ENCODE peak calls at places on chromosomes 7 and 10, in four cellular contexts. X is psoas muscle, G is OCI-LY7, A is PC-3. C is an unnamed sample.
A peak's percentile ranks its signal among the peaks of the same experiment; 100 is the strongest.

GRCh38 chr10:107901076-107901475 is 736.6 kb upstream of the SORCS1 start:
- DNase-seq in X (no peak), G (no peak), A (no peak), C (no peak)

GRCh38 chr10:103715430-103715829 is 139.9 kb downstream of the SH3PXD2A start:
- DNase-seq in X (no peak), G (no peak), A (peak; percentile 71), C (no peak)

GRCh38 chr7:9083837-9084236 is 650.4 kb downstream of the NXPH1 start:
- DNase-seq in X (no peak), G (no peak), A (peak; percentile 48), C (no peak)

GRCh38 chr10:97261188-97261587 is 31.2 kb downstream of the ARHGAP19 start:
- DNase-seq in X (no peak), G (no peak), A (no peak), C (no peak)

GRCh38 chr7:47688311-47689100 is 106.6 kb upstream of the TNS3 start:
- DNase-seq in X (no peak), G (no peak), A (no peak), C (no peak)

GRCh38 chr7:19939746-19940145 is 166.3 kb upstream of the TMEM196 start:
- DNase-seq in X (no peak), G (no peak), A (peak; percentile 70), C (no peak)

GRCh38 chr7:155258233-155258575 is 39.5 kb upstream of the INSIG1 start:
- DNase-seq in X (peak; percentile 65), G (no peak), A (peak; percentile 68), C (peak; percentile 75)

GRCh38 chr10:58477122-58477521 is 35.5 kb upstream of the BICC1 start:
- DNase-seq in X (peak; percentile 15), G (no peak), A (no peak), C (peak; percentile 70)

GRCh38 chr7:41763626-41764025 is 60.7 kb upstream of the INHBA start:
- DNase-seq in X (no peak), G (no peak), A (no peak), C (no peak)

GRCh38 chr7:39761435-39761834 is 138.1 kb downstream of the RALA start:
- DNase-seq in X (no peak), G (no peak), A (no peak), C (no peak)

GRCh38 chr7:56079450-56080185 is 13.1 kb downstream of the PHKG1 start:
- DNase-seq in X (peak; percentile 87), G (no peak), A (peak; percentile 41), C (peak; percentile 78)

GRCh38 chr7:50552921-50553320 is 12.3 kb downstream of the DDC start:
- DNase-seq in X (no peak), G (no peak), A (peak; percentile 26), C (no peak)

GRCh38 chr7:14341200-14341599 is 351.7 kb upstream of the ETV1 start:
- DNase-seq in X (no peak), G (no peak), A (no peak), C (no peak)
- H3K4me3 ChIP-seq in X (no peak overlapping the region), G (no peak overlapping the region), A (no peak overlapping the region), C (no peak overlapping the region)

GRCh38 chr7:64747802-64748201 is 46.4 kb upstream of the ZNF138 start:
- DNase-seq in X (no peak), G (no peak), A (no peak), C (no peak)
- H3K27ac ChIP-seq in X (no peak overlapping the region), G (no peak overlapping the region), A (no peak overlapping the region), C (no peak overlapping the region)

GRCh38 chr10:22704348-22705341 is 9.7 kb downstream of the PIP4K2A start:
- DNase-seq in X (no peak), G (peak; percentile 31), A (no peak), C (no peak)
- H3K4me1 ChIP-seq in X (no peaks in the 10 kb centered on the region), G (peaks cover 22% of the 10 kb centered on the region), A (no peaks in the 10 kb centered on the region), C (no peaks in the 10 kb centered on the region)

GRCh38 chr10:33334839-33335549 is 527 bp upstream of the NRP1 start:
- DNase-seq in X (peak; percentile 77), G (no peak), A (peak; percentile 91), C (peak; percentile 77)
- H3K4me3 ChIP-seq in X (peak overlapping the region; percentile 84), G (no peak overlapping the region), A (peak overlapping the region; percentile 69), C (peak overlapping the region; percentile 93)

GRCh38 chr7:101116898-101117297 is 10.0 kb upstream of the SERPINE1 start:
- DNase-seq in X (no peak), G (no peak), A (no peak), C (no peak)
- H3K27ac ChIP-seq in X (no peak overlapping the region), G (no peak overlapping the region), A (no peak overlapping the region), C (peak overlapping the region; percentile 98)

GRCh38 chr10:89053555-89053954 is 63.0 kb downstream of the FAS start:
- DNase-seq in X (no peak), G (no peak), A (no peak), C (no peak)
- H3K4me1 ChIP-seq in X (no peaks in the 10 kb centered on the region), G (no peaks in the 10 kb centered on the region), A (no peaks in the 10 kb centered on the region), C (no peaks in the 10 kb centered on the region)